ENCODE peak calls at places on chromosome 12, in eight cellular contexts. M is bronchial epithelial cell; V is MCF 10A; Y is GM12865; S is activated T-cell treated with anti-CD3 and anti-CD28 coated beads, Interleukin-2, amount 50 U/mL, for 24 hours; X is GM06990; T is activated T-helper 9 cell treated with anti-CD3 and anti-CD28 coated beads, Interleukin-2, amount 50 U/mL, for 16 hours; O is thoracic aorta. G is an unnamed sample.

GRCh38 chr12:3725267-3726115 is 27.4 kb downstream of the CRACR2A start:
- DNase-seq in S (no peak), Y (no peak), T (no peak), V (no peak), O (no peak), X (no peak), M (peak; percentile 74), G (no peak)

GRCh38 chr12:89326260-89327040 is 25.9 kb downstream of the DUSP6 start:
- DNase-seq in X (no peak), M (no peak), O (no peak), S (no peak), V (no peak), T (no peak), Y (no peak), G (no peak)

GRCh38 chr12:19483727-19484126 is 44.4 kb downstream of the AEBP2 start:
- DNase-seq in O (no peak), Y (no peak), X (no peak), S (no peak), V (peak; percentile 90), T (no peak), M (peak; percentile 93), G (no peak)

GRCh38 chr12:5648692-5649338 is 216.9 kb downstream of the NTF3 start:
- DNase-seq in X (no peak), S (no peak), V (no peak), O (no peak), M (peak; percentile 13), Y (peak; percentile 9), T (no peak), G (no peak)

GRCh38 chr12:29510591-29511174 is 13.2 kb upstream of the OVCH1 start:
- DNase-seq in T (no peak), V (no peak), Y (no peak), O (no peak), S (no peak), X (no peak), M (peak; percentile 15), G (no peak)

GRCh38 chr12:16473610-16474326 is 126.3 kb downstream of the MGST1 start:
- DNase-seq in O (no peak), Y (no peak), M (peak; percentile 80), X (no peak), V (peak; percentile 53), S (no peak), T (no peak), G (no peak)

GRCh38 chr12:44000309-44000952 is 164.6 kb downstream of the TMEM117 start:
- DNase-seq in O (no peak), Y (peak; percentile 69), M (peak; percentile 78), V (peak; percentile 76), S (no peak), T (no peak), X (no peak), G (peak; percentile 33)

GRCh38 chr12:4274396-4274959 is 916 bp downstream of the CCND2 start:
- DNase-seq in S (peak; percentile 77), M (peak; percentile 12), T (peak; percentile 12), V (no peak), Y (peak; percentile 45), X (peak; percentile 50), O (no peak), G (peak; percentile 44)

GRCh38 chr12:12599750-12600643 is 11.7 kb upstream of the CREBL2 start:
- DNase-seq in X (no peak), V (no peak), Y (no peak), S (no peak), M (no peak), T (no peak), O (no peak), G (no peak)

GRCh38 chr12:124517260-124518050 is 50.0 kb downstream of the NCOR2 start:
- DNase-seq in X (no peak), T (no peak), M (peak; percentile 75), O (peak; percentile 52), V (peak; percentile 94), Y (no peak), S (no peak), G (no peak)

GRCh38 chr12:6507102-6507998 is 13.4 kb downstream of the NCAPD2 start:
- DNase-seq in V (peak; percentile 6), O (no peak), X (no peak), Y (no peak), T (no peak), M (peak; percentile 53), S (no peak), G (no peak)

GRCh38 chr12:127928615-127929014 is 338.4 kb upstream of the TMEM132C start:
- DNase-seq in V (no peak), Y (no peak), X (no peak), O (no peak), M (no peak), T (no peak), S (no peak), G (no peak)

GRCh38 chr12:13435535-13435934 is 239.0 kb downstream of the EMP1 start:
- DNase-seq in M (no peak), S (no peak), X (no peak), O (no peak), Y (no peak), V (peak; percentile 23), T (no peak), G (no peak)

GRCh38 chr12:65556676-65557424 is 267.4 kb upstream of the HMGA2 start:
- DNase-seq in V (peak; percentile 88), M (peak; percentile 97), O (peak; percentile 44), Y (peak; percentile 81), S (peak; percentile 77), T (peak; percentile 17), X (peak; percentile 36), G (peak; percentile 71)

GRCh38 chr12:57129311-57130288 is 1.3 kb downstream of the LRP1 start:
- DNase-seq in V (peak; percentile 52), S (no peak), M (peak; percentile 49), X (no peak), Y (no peak), O (no peak), T (no peak), G (no peak)

GRCh38 chr12:102436867-102437266 is 43.5 kb downstream of the IGF1 start:
- DNase-seq in Y (no peak), S (no peak), M (no peak), V (no peak), O (no peak), T (no peak), X (no peak), G (no peak)

GRCh38 chr12:19507823-19508222 is 68.5 kb downstream of the AEBP2 start:
- DNase-seq in Y (no peak), M (no peak), S (no peak), X (no peak), O (no peak), T (no peak), V (peak; percentile 10), G (no peak)

GRCh38 chr12:87967871-87968270 is 61.3 kb downstream of the C12orf50 start:
- DNase-seq in T (no peak), Y (no peak), X (no peak), M (peak; percentile 42), S (no peak), V (peak; percentile 34), O (no peak), G (no peak)

GRCh38 chr12:104360157-104360556 is 56.6 kb downstream of the EID3 start:
- DNase-seq in V (no peak), S (no peak), T (no peak), O (no peak), Y (no peak), X (no peak), M (no peak), G (no peak)

GRCh38 chr12:56957229-56958052 is at the start of gene RDH16:
- DNase-seq in O (no peak), T (no peak), V (peak; percentile 90), M (peak; percentile 93), Y (no peak), X (no peak), S (no peak), G (no peak)

GRCh38 chr12:83954939-83955601 is 957.5 kb downstream of the SLC6A15 start:
- DNase-seq in V (peak; percentile 10), M (peak; percentile 17), X (no peak), T (no peak), S (no peak), Y (peak; percentile 15), O (no peak), G (no peak)

GRCh38 chr12:88743946-88744685 is 163.8 kb upstream of the KITLG start:
- DNase-seq in X (no peak), S (no peak), V (no peak), T (no peak), M (no peak), O (no peak), Y (no peak), G (no peak)

GRCh38 chr12:43482311-43483085 is 69.5 kb downstream of the ADAMTS20 start:
- DNase-seq in S (no peak), V (no peak), T (no peak), M (no peak), O (no peak), Y (no peak), X (no peak), G (no peak)

GRCh38 chr12:7128681-7129593 is at the start of gene RBP5:
- DNase-seq in T (no peak), O (no peak), X (no peak), V (peak; percentile 24), M (no peak), S (no peak), Y (no peak), G (no peak)

GRCh38 chr12:57216014-57216891 is at the start of gene NXPH4:
- DNase-seq in X (peak; percentile 56), S (peak; percentile 73), O (no peak), T (peak; percentile 51), V (no peak), M (no peak), Y (no peak), G (peak; percentile 61)

GRCh38 chr12:62643470-62643869 is 176.8 kb downstream of the MON2 start:
- DNase-seq in Y (no peak), V (no peak), X (no peak), T (no peak), M (no peak), S (no peak), O (no peak), G (no peak)

GRCh38 chr12:51970904-51971646 is 19.6 kb downstream of the ACVR1B start:
- DNase-seq in T (peak; percentile 18), S (peak; percentile 56), Y (peak; percentile 89), V (peak; percentile 61), O (no peak), X (peak; percentile 80), M (peak; percentile 88), G (peak; percentile 75)

GRCh38 chr12:105233045-105233905 is 2.7 kb downstream of the APPL2 start:
- DNase-seq in V (no peak), O (no peak), Y (no peak), T (no peak), S (no peak), M (no peak), X (no peak), G (no peak)

GRCh38 chr12:89393551-89394121 is 41.3 kb upstream of the DUSP6 start:
- DNase-seq in S (no peak), V (no peak), M (no peak), X (no peak), T (no peak), O (no peak), Y (no peak), G (no peak)

GRCh38 chr12:53777412-53777811 is 25.6 kb upstream of the CISTR start:
- DNase-seq in O (no peak), X (no peak), M (no peak), T (no peak), V (no peak), S (no peak), Y (no peak), G (no peak)

GRCh38 chr12:114976959-114977358 is 293.0 kb upstream of the TBX3 start:
- DNase-seq in O (no peak), X (no peak), Y (no peak), V (peak; percentile 70), T (no peak), S (no peak), M (peak; percentile 43), G (no peak)

GRCh38 chr12:80939231-80939950 is 1.7 kb upstream of the LIN7A start:
- DNase-seq in X (no peak), Y (peak; percentile 6), M (no peak), T (no peak), S (no peak), V (no peak), O (no peak), G (no peak)

GRCh38 chr12:75982974-75983660 is 48.5 kb downstream of the PHLDA1 start:
- DNase-seq in S (no peak), Y (no peak), X (no peak), V (no peak), T (no peak), M (no peak), O (no peak), G (no peak)

GRCh38 chr12:50992814-50993213 is 33.4 kb downstream of the SLC11A2 start:
- DNase-seq in O (no peak), T (no peak), Y (no peak), X (no peak), S (no peak), M (no peak), V (no peak), G (no peak)

G was measured in activated CD4-positive, alpha-beta memory T cell treated with anti-CD3 and anti-CD28 coated beads for 36 hours.